ENCODE peak calls at places on chromosomes 4 and X, in four cellular contexts. P is LHCN-M2, Q is Kasumi-1, C is HuH-7.5. N is an unnamed sample.

GRCh38 chrX:49184294-49185061 is 1.7 kb downstream of the PRICKLE3 start:
- DNase-seq in Q (no peak), P (peak), C (no peak), N (peak)

GRCh38 chrX:11953615-11954014 is 184.7 kb upstream of the FRMPD4 start:
- DNase-seq in Q (no peak), P (peak), C (no peak), N (no peak)

GRCh38 chrX:15233416-15234015 is 36.4 kb downstream of the ASB9 start:
- DNase-seq in C (no peak), Q (no peak), P (peak), N (no peak)

GRCh38 chr4:183596056-183596757 is 62.8 kb downstream of the RWDD4 start:
- DNase-seq in Q (no peak), P (no peak), C (no peak), N (no peak)

GRCh38 chrX:10350991-10351390 is 194.2 kb downstream of the CLCN4 start:
- DNase-seq in P (no peak), Q (no peak), C (no peak), N (peak)

GRCh38 chr4:114782842-114783595 is 184.4 kb downstream of the UGT8 start:
- DNase-seq in Q (no peak), C (no peak), P (no peak), N (no peak)

GRCh38 chrX:2387614-2388239 is 113.0 kb downstream of the DHRSX start:
- DNase-seq in Q (no peak), C (no peak), P (no peak), N (no peak)

GRCh38 chr4:4490041-4490440 is 51.8 kb downstream of the STX18 start:
- DNase-seq in C (no peak), Q (no peak), P (no peak), N (peak)

GRCh38 chr4:797066-797465 is 28.9 kb downstream of the CPLX1 start:
- DNase-seq in P (no peak), C (no peak), Q (no peak), N (no peak)

GRCh38 chr4:165301833-165302232 is 25.6 kb upstream of the MSMO1 start:
- DNase-seq in Q (peak), P (peak), C (no peak), N (no peak)

GRCh38 chrX:43643662-43644061 is 12.4 kb upstream of the MAOA start:
- DNase-seq in Q (no peak), C (no peak), P (no peak), N (no peak)

GRCh38 chrX:104659037-104659744 is 93.2 kb downstream of the IL1RAPL2 start:
- DNase-seq in P (peak), Q (no peak), C (no peak), N (no peak)

GRCh38 chrX:115561605-115562491 is 874 bp downstream of the PLS3 start:
- DNase-seq in P (peak), Q (peak), C (peak), N (peak)

GRCh38 chr4:26197018-26197779 is 123.6 kb upstream of the RBPJ start:
- DNase-seq in Q (peak), C (no peak), P (peak), N (no peak)

GRCh38 chrX:22192419-22193086 is 80.2 kb upstream of the CBLL2 start:
- DNase-seq in P (peak), C (no peak), Q (peak), N (peak)

GRCh38 chr4:77881460-77882295 is 19.0 kb downstream of the MRPL1 start:
- DNase-seq in Q (no peak), C (no peak), P (peak), N (no peak)

GRCh38 chrX:102765217-102765616 is 44.7 kb downstream of the GPRASP3 start:
- DNase-seq in P (peak), Q (no peak), C (no peak), N (no peak)

GRCh38 chr4:2411786-2412510 is 6.5 kb downstream of the ZFYVE28 start:
- DNase-seq in C (no peak), P (no peak), Q (no peak), N (no peak)

GRCh38 chr4:13994016-13994415 is 366.5 kb upstream of the BOD1L1 start:
- DNase-seq in C (no peak), Q (no peak), P (no peak), N (no peak)

GRCh38 chr4:600850-601515 is 24.4 kb upstream of the PDE6B start:
- DNase-seq in C (no peak), P (no peak), Q (no peak), N (no peak)

GRCh38 chr4:100295792-100296191 is 105.5 kb upstream of the DDIT4L start:
- DNase-seq in P (peak), Q (no peak), C (no peak), N (peak)

GRCh38 chr4:76589872-76590846 is 155.1 kb downstream of the SHROOM3 start:
- DNase-seq in Q (no peak), P (peak), C (peak), N (peak)

GRCh38 chr4:105666693-105667092 is 41.8 kb downstream of the INTS12 start:
- DNase-seq in Q (peak), P (peak), C (no peak), N (peak)

GRCh38 chr4:184019084-184019483 is 114.0 kb downstream of the STOX2 start:
- DNase-seq in P (no peak), C (no peak), Q (no peak), N (no peak)

GRCh38 chr4:6541789-6542188 is 33.2 kb upstream of the MAN2B2 start:
- DNase-seq in C (no peak), Q (no peak), P (no peak), N (no peak)

N was measured in trophoblast cell.